ENCODE peak calls at places on chromosomes 13 and 19, in five cellular contexts. D, M, S, L and U are unnamed samples.
A peak's percentile ranks its signal among the peaks of the same experiment; 100 is the strongest.

GRCh38 chr13:67736646-67737420 is 506.7 kb upstream of the PCDH9 start:
- DNase-seq in D (peak; percentile 78), M (no peak), S (peak; percentile 77), L (no peak), U (peak; percentile 68)

GRCh38 chr13:41548870-41549269 is 91.5 kb downstream of the RGCC start:
- DNase-seq in D (no peak), M (no peak), S (no peak), L (no peak), U (no peak)

GRCh38 chr19:45168767-45169351 is 8.1 kb upstream of the NKPD1 start:
- DNase-seq in D (no peak), M (no peak), S (no peak), L (no peak), U (no peak)

GRCh38 chr13:113299951-113300350 is 2.9 kb downstream of the LAMP1 start:
- DNase-seq in D (no peak), M (no peak), S (no peak), L (no peak), U (no peak)

GRCh38 chr13:33918199-33918932 is 100.4 kb downstream of the RFC3 start:
- DNase-seq in D (peak; percentile 20), M (no peak), S (no peak), L (no peak), U (peak; percentile 80)

GRCh38 chr19:27972291-27973040 is 1240.5 kb downstream of the UQCRFS1 start:
- DNase-seq in D (no peak), M (no peak), S (no peak), L (no peak), U (peak; percentile 47)

GRCh38 chr13:49560270-49561063 is 24.9 kb downstream of the RCBTB1 start:
- DNase-seq in D (peak; percentile 14), M (no peak), S (peak; percentile 52), L (no peak), U (no peak)

GRCh38 chr13:66778461-66778860 is 451.7 kb downstream of the PCDH9 start:
- DNase-seq in D (no peak), M (no peak), S (no peak), L (no peak), U (no peak)

GRCh38 chr19:14434543-14435319 is 1.6 kb downstream of the PKN1 start:
- DNase-seq in D (no peak), M (no peak), S (no peak), L (peak; percentile 62), U (peak; percentile 69)

GRCh38 chr19:29483641-29483920 is 42.2 kb upstream of the VSTM2B start:
- DNase-seq in D (no peak), M (no peak), S (no peak), L (no peak), U (no peak)

GRCh38 chr13:34412817-34413365 is 529.2 kb upstream of the NBEA start:
- DNase-seq in D (no peak), M (no peak), S (no peak), L (no peak), U (no peak)

GRCh38 chr19:40806385-40807146 is 7.6 kb downstream of the EGLN2 start:
- DNase-seq in D (peak; percentile 86), M (peak; percentile 95), S (peak; percentile 100), L (peak; percentile 89), U (peak; percentile 94)

GRCh38 chr13:33126909-33127607 is 110.8 kb downstream of the KL start:
- DNase-seq in D (no peak), M (no peak), S (no peak), L (no peak), U (no peak)

GRCh38 chr13:46759861-46760260 is 37.1 kb downstream of the ESD start:
- DNase-seq in D (no peak), M (no peak), S (no peak), L (no peak), U (no peak)

GRCh38 chr13:97212540-97213146 is 9.5 kb upstream of the MBNL2 start:
- DNase-seq in D (peak; percentile 34), M (no peak), S (peak; percentile 26), L (no peak), U (peak; percentile 36)

GRCh38 chr19:13597625-13598024 is 91.3 kb upstream of the CACNA1A start:
- DNase-seq in D (peak; percentile 80), M (peak; percentile 69), S (peak; percentile 76), L (peak; percentile 38), U (peak; percentile 61)

GRCh38 chr19:10718205-10719196 is 622 bp downstream of the DNM2 start:
- DNase-seq in D (peak; percentile 45), M (no peak), S (peak; percentile 43), L (peak; percentile 70), U (no peak)

GRCh38 chr13:102225892-102226291 is 176.0 kb downstream of the FGF14 start:
- DNase-seq in D (no peak), M (no peak), S (no peak), L (no peak), U (no peak)

GRCh38 chr19:18216789-18217188 is 9.4 kb downstream of the PDE4C start:
- DNase-seq in D (no peak), M (no peak), S (no peak), L (no peak), U (no peak)

GRCh38 chr19:10226376-10227214 is 4.5 kb downstream of the S1PR2 start:
- DNase-seq in D (no peak), M (peak; percentile 58), S (no peak), L (no peak), U (peak; percentile 56)

GRCh38 chr13:75636339-75637095 is 387 bp downstream of the LMO7 start:
- DNase-seq in D (no peak), M (peak; percentile 65), S (peak; percentile 70), L (peak; percentile 56), U (no peak)

GRCh38 chr13:25882732-25883357 is 169.0 kb downstream of the SHISA2 start:
- DNase-seq in D (no peak), M (no peak), S (no peak), L (no peak), U (no peak)

GRCh38 chr13:112670864-112671263 is 19.0 kb upstream of the ATP11A start:
- DNase-seq in D (no peak), M (peak; percentile 21), S (no peak), L (no peak), U (no peak)

GRCh38 chr13:49958321-49958720 is 22.2 kb upstream of the SPRYD7 start:
- DNase-seq in D (no peak), M (no peak), S (no peak), L (no peak), U (no peak)

GRCh38 chr19:2302319-2303208 is 5.4 kb downstream of the LINGO3 start:
- DNase-seq in D (no peak), M (peak; percentile 72), S (peak; percentile 76), L (no peak), U (no peak)

GRCh38 chr13:109215377-109215776 is 571.0 kb downstream of the IRS2 start:
- DNase-seq in D (no peak), M (no peak), S (no peak), L (no peak), U (no peak)

GRCh38 chr13:24267283-24267682 is 42.1 kb upstream of the C1QTNF9 start:
- DNase-seq in D (no peak), M (no peak), S (no peak), L (no peak), U (peak; percentile 43)

GRCh38 chr13:100454876-100455275 is 133.7 kb downstream of the GGACT start:
- DNase-seq in D (no peak), M (no peak), S (no peak), L (no peak), U (peak; percentile 2)

GRCh38 chr13:101398191-101398590 is 18.1 kb downstream of the NALCN start:
- DNase-seq in D (no peak), M (no peak), S (no peak), L (no peak), U (no peak)

GRCh38 chr19:11849264-11849615 is 714 bp downstream of the ZNF439 start:
- DNase-seq in D (no peak), M (no peak), S (peak; percentile 14), L (no peak), U (no peak)

GRCh38 chr13:45055198-45055901 is 65.0 kb upstream of the GTF2F2 start:
- DNase-seq in D (no peak), M (no peak), S (no peak), L (peak; percentile 58), U (peak; percentile 80)

GRCh38 chr13:30884543-30884942 is 21.5 kb upstream of the MEDAG start:
- DNase-seq in D (no peak), M (no peak), S (peak; percentile 42), L (no peak), U (no peak)

GRCh38 chr13:34943675-34944634 is 1.9 kb downstream of the NBEA start:
- DNase-seq in D (peak; percentile 8), M (no peak), S (no peak), L (no peak), U (no peak)

GRCh38 chr19:29263305-29264080 is 50.5 kb upstream of the UQCRFS1 start:
- DNase-seq in D (peak; percentile 42), M (peak; percentile 78), S (peak; percentile 78), L (peak; percentile 64), U (peak; percentile 18)

GRCh38 chr19:34505321-34506025 is 23.9 kb downstream of the WTIP start:
- DNase-seq in D (no peak), M (no peak), S (no peak), L (no peak), U (no peak)